ENCODE peak calls at places on chromosomes 6 and 20, in six cellular contexts. One of them, this sample, is unnamed.

GRCh38 chr20:18263723-18264122 is 24.6 kb upstream of the ZNF133 start:
- DNase-seq in neural crest cell: no peak
- DNase-seq in hepatocyte: peak; percentile 51
- DNase-seq in K562: no peak
- DNase-seq in heart left ventricle: no peak
- DNase-seq in CD4-positive, alpha-beta T cell: no peak
- DNase-seq in this sample: no peak

GRCh38 chr20:35264755-35265154 is 13.2 kb downstream of the MMP24OS start:
- DNase-seq in neural crest cell: no peak
- DNase-seq in CD4-positive, alpha-beta T cell: no peak
- DNase-seq in K562: no peak
- DNase-seq in hepatocyte: peak; percentile 63
- DNase-seq in heart left ventricle: no peak
- DNase-seq in this sample: no peak

GRCh38 chr20:36279776-36280175 is 26.4 kb upstream of the DLGAP4 start:
- DNase-seq in K562: no peak
- DNase-seq in CD4-positive, alpha-beta T cell: no peak
- DNase-seq in hepatocyte: no peak
- DNase-seq in heart left ventricle: no peak
- DNase-seq in neural crest cell: no peak
- DNase-seq in this sample: no peak

GRCh38 chr6:135191508-135192255 is 10.6 kb downstream of the MYB start:
- DNase-seq in CD4-positive, alpha-beta T cell: no peak
- DNase-seq in neural crest cell: no peak
- DNase-seq in K562: peak; percentile 39
- DNase-seq in hepatocyte: no peak
- DNase-seq in heart left ventricle: no peak
- DNase-seq in this sample: no peak

GRCh38 chr6:138493413-138493812 is 5.9 kb downstream of the NHSL1 start:
- DNase-seq in neural crest cell: no peak
- DNase-seq in hepatocyte: peak; percentile 26
- DNase-seq in CD4-positive, alpha-beta T cell: no peak
- DNase-seq in K562: no peak
- DNase-seq in heart left ventricle: no peak
- DNase-seq in this sample: peak; percentile 64

GRCh38 chr6:7479801-7480266 is 61.6 kb upstream of the DSP start:
- DNase-seq in heart left ventricle: no peak
- DNase-seq in neural crest cell: no peak
- DNase-seq in hepatocyte: peak; percentile 70
- DNase-seq in K562: no peak
- DNase-seq in CD4-positive, alpha-beta T cell: no peak
- DNase-seq in this sample: peak; percentile 77

GRCh38 chr6:13672904-13673303 is 38.7 kb downstream of the RANBP9 start:
- DNase-seq in CD4-positive, alpha-beta T cell: no peak
- DNase-seq in heart left ventricle: no peak
- DNase-seq in neural crest cell: no peak
- DNase-seq in hepatocyte: no peak
- DNase-seq in K562: no peak
- DNase-seq in this sample: no peak

GRCh38 chr20:59775221-59776055 is 158.0 kb downstream of the SYCP2 start:
- DNase-seq in hepatocyte: no peak
- DNase-seq in K562: no peak
- DNase-seq in heart left ventricle: no peak
- DNase-seq in neural crest cell: no peak
- DNase-seq in CD4-positive, alpha-beta T cell: no peak
- DNase-seq in this sample: no peak

GRCh38 chr6:131923356-131923755 is 27.8 kb downstream of the CCN2 start:
- DNase-seq in neural crest cell: peak; percentile 59
- DNase-seq in hepatocyte: peak; percentile 78
- DNase-seq in heart left ventricle: peak; percentile 32
- DNase-seq in K562: peak; percentile 58
- DNase-seq in CD4-positive, alpha-beta T cell: no peak
- DNase-seq in this sample: peak; percentile 41

GRCh38 chr6:169190970-169191369 is 62.7 kb downstream of the THBS2 start:
- DNase-seq in heart left ventricle: no peak
- DNase-seq in CD4-positive, alpha-beta T cell: no peak
- DNase-seq in K562: no peak
- DNase-seq in neural crest cell: no peak
- DNase-seq in hepatocyte: no peak
- DNase-seq in this sample: no peak

GRCh38 chr6:158646023-158646888 is 1.7 kb upstream of the DYNLT1 start:
- DNase-seq in hepatocyte: peak; percentile 54
- DNase-seq in heart left ventricle: no peak
- DNase-seq in CD4-positive, alpha-beta T cell: no peak
- DNase-seq in neural crest cell: no peak
- DNase-seq in K562: no peak
- DNase-seq in this sample: no peak

GRCh38 chr6:53546256-53546655 is 1.4 kb upstream of the GCLC start:
- DNase-seq in neural crest cell: no peak
- DNase-seq in hepatocyte: no peak
- DNase-seq in K562: no peak
- DNase-seq in heart left ventricle: no peak
- DNase-seq in CD4-positive, alpha-beta T cell: no peak
- DNase-seq in this sample: peak; percentile 50

GRCh38 chr6:139981810-139982550 is 607.5 kb upstream of the CITED2 start:
- DNase-seq in hepatocyte: peak; percentile 66
- DNase-seq in heart left ventricle: no peak
- DNase-seq in CD4-positive, alpha-beta T cell: no peak
- DNase-seq in neural crest cell: peak; percentile 23
- DNase-seq in K562: no peak
- DNase-seq in this sample: peak; percentile 61

GRCh38 chr6:15079288-15079817 is 166.5 kb upstream of the JARID2 start:
- DNase-seq in CD4-positive, alpha-beta T cell: no peak
- DNase-seq in neural crest cell: no peak
- DNase-seq in K562: peak; percentile 48
- DNase-seq in hepatocyte: peak; percentile 31
- DNase-seq in heart left ventricle: no peak
- DNase-seq in this sample: no peak

GRCh38 chr20:33936651-33937050 is 57.1 kb upstream of the RALY start:
- DNase-seq in CD4-positive, alpha-beta T cell: no peak
- DNase-seq in heart left ventricle: no peak
- DNase-seq in neural crest cell: no peak
- DNase-seq in hepatocyte: no peak
- DNase-seq in K562: no peak
- DNase-seq in this sample: no peak

GRCh38 chr20:51183443-51183842 is 160.5 kb upstream of the KCNG1 start:
- DNase-seq in CD4-positive, alpha-beta T cell: no peak
- DNase-seq in K562: no peak
- DNase-seq in heart left ventricle: no peak
- DNase-seq in neural crest cell: no peak
- DNase-seq in hepatocyte: no peak
- DNase-seq in this sample: peak; percentile 62

GRCh38 chr6:444653-445275 is 53.2 kb downstream of the IRF4 start:
- DNase-seq in K562: no peak
- DNase-seq in neural crest cell: no peak
- DNase-seq in CD4-positive, alpha-beta T cell: peak; percentile 45
- DNase-seq in heart left ventricle: no peak
- DNase-seq in hepatocyte: no peak
- DNase-seq in this sample: no peak

GRCh38 chr6:1797801-1798200 is 188.1 kb downstream of the FOXC1 start:
- DNase-seq in CD4-positive, alpha-beta T cell: no peak
- DNase-seq in K562: no peak
- DNase-seq in heart left ventricle: no peak
- DNase-seq in neural crest cell: no peak
- DNase-seq in hepatocyte: no peak
- DNase-seq in this sample: peak; percentile 18

GRCh38 chr20:57458400-57459160 is 66.4 kb downstream of the CTCFL start:
- DNase-seq in K562: no peak
- DNase-seq in neural crest cell: no peak
- DNase-seq in heart left ventricle: no peak
- DNase-seq in CD4-positive, alpha-beta T cell: no peak
- DNase-seq in hepatocyte: peak; percentile 23
- DNase-seq in this sample: peak; percentile 69

GRCh38 chr6:111477481-111477938 is 5.5 kb downstream of the REV3L start:
- DNase-seq in neural crest cell: no peak
- DNase-seq in heart left ventricle: no peak
- DNase-seq in CD4-positive, alpha-beta T cell: no peak
- DNase-seq in hepatocyte: no peak
- DNase-seq in K562: no peak
- DNase-seq in this sample: no peak

GRCh38 chr6:136959471-136959891 is 37.4 kb downstream of the SLC35D3 start:
- DNase-seq in heart left ventricle: no peak
- DNase-seq in hepatocyte: peak; percentile 74
- DNase-seq in CD4-positive, alpha-beta T cell: no peak
- DNase-seq in neural crest cell: no peak
- DNase-seq in K562: no peak
- DNase-seq in this sample: no peak

GRCh38 chr20:20743511-20744169 is 31.2 kb upstream of the RALGAPA2 start:
- DNase-seq in hepatocyte: peak; percentile 56
- DNase-seq in heart left ventricle: peak; percentile 65
- DNase-seq in neural crest cell: peak; percentile 27
- DNase-seq in K562: no peak
- DNase-seq in CD4-positive, alpha-beta T cell: no peak
- DNase-seq in this sample: no peak

GRCh38 chr20:32823737-32824588 is 4.2 kb downstream of the MAPRE1 start:
- DNase-seq in neural crest cell: no peak
- DNase-seq in CD4-positive, alpha-beta T cell: no peak
- DNase-seq in heart left ventricle: no peak
- DNase-seq in hepatocyte: no peak
- DNase-seq in K562: no peak
- DNase-seq in this sample: peak; percentile 67

GRCh38 chr6:36727491-36728021 is 29.9 kb downstream of the RAB44 start:
- DNase-seq in hepatocyte: no peak
- DNase-seq in neural crest cell: no peak
- DNase-seq in heart left ventricle: no peak
- DNase-seq in K562: no peak
- DNase-seq in CD4-positive, alpha-beta T cell: no peak
- DNase-seq in this sample: peak; percentile 69

GRCh38 chr6:31350551-31350950 is 6.4 kb downstream of the HLA-B start:
- DNase-seq in K562: no peak
- DNase-seq in hepatocyte: no peak
- DNase-seq in neural crest cell: no peak
- DNase-seq in CD4-positive, alpha-beta T cell: no peak
- DNase-seq in heart left ventricle: no peak
- DNase-seq in this sample: no peak

DNA sequence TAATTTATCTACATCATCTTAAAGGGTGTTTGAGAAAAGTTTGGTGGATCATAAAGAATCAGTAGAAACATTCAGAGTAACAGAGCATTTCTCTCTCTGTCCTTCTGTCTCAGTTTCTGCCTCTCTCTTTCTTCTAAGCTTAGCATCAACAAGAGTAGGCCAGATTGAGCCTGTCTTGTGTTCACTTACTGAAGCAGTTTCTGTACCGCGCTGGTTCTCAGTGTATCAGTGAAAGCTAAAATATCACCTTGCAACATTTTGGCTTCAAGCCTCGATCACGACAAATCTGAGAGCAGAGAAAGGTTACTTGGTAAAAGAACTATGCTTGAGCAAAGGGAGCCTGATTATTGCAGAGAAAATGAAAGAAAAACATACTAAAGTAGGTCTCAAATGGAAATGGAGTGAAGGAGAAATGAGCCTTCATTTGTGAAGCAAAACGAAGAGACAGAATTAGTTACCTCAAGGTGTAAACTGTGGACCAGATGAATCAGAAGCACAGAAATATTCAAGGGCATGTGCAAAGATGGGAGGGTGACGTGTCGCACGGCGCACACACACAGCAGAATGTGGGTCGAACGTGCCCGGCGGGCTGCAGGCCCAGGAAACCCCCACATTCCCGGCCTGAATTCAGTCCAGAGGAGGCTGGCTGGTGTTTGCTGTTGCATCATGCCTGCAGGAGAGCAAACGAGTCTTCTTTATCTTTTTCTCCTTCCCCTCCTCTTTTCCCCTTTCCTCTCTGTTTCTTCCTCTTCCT is 509.3 kb downstream of the QKI start:
- DNase-seq in neural crest cell: no peak
- DNase-seq in K562: no peak
- DNase-seq in heart left ventricle: no peak
- DNase-seq in hepatocyte: no peak
- DNase-seq in CD4-positive, alpha-beta T cell: no peak
- DNase-seq in this sample: no peak
- TF ChIP-seq CTCF in neural crest cell: no peak
- TF ChIP-seq CTCF in K562: no peak
- TF ChIP-seq CTCF in heart left ventricle: no peak
- TF ChIP-seq CTCF in hepatocyte: no peak
- TF ChIP-seq CTCF in CD4-positive, alpha-beta T cell: no peak
- TF ChIP-seq CTCF in this sample: no peak

GRCh38 chr6:35080821-35081425 is 60.2 kb downstream of the TCP11 start:
- DNase-seq in heart left ventricle: no peak
- DNase-seq in K562: no peak
- DNase-seq in neural crest cell: no peak
- DNase-seq in hepatocyte: no peak
- DNase-seq in CD4-positive, alpha-beta T cell: no peak
- DNase-seq in this sample: no peak
- TF ChIP-seq CTCF in heart left ventricle: no peak
- TF ChIP-seq CTCF in K562: no peak
- TF ChIP-seq CTCF in neural crest cell: no peak
- TF ChIP-seq CTCF in hepatocyte: no peak
- TF ChIP-seq CTCF in CD4-positive, alpha-beta T cell: no peak
- TF ChIP-seq CTCF in this sample: no peak

GRCh38 chr6:91079939-91080338 is 493.1 kb upstream of the MAP3K7 start:
- DNase-seq in heart left ventricle: no peak
- DNase-seq in neural crest cell: no peak
- DNase-seq in CD4-positive, alpha-beta T cell: no peak
- DNase-seq in K562: no peak
- DNase-seq in hepatocyte: peak; percentile 17
- DNase-seq in this sample: no peak

GRCh38 chr6:91083226-91083625 is 496.4 kb upstream of the MAP3K7 start:
- DNase-seq in CD4-positive, alpha-beta T cell: no peak
- DNase-seq in heart left ventricle: no peak
- DNase-seq in hepatocyte: no peak
- DNase-seq in neural crest cell: no peak
- DNase-seq in K562: no peak
- DNase-seq in this sample: peak; percentile 33

GRCh38 chr6:91082311-91082803 is 495.5 kb upstream of the MAP3K7 start:
- DNase-seq in heart left ventricle: no peak
- DNase-seq in K562: no peak
- DNase-seq in neural crest cell: no peak
- DNase-seq in hepatocyte: no peak
- DNase-seq in CD4-positive, alpha-beta T cell: no peak
- DNase-seq in this sample: no peak

DNA sequence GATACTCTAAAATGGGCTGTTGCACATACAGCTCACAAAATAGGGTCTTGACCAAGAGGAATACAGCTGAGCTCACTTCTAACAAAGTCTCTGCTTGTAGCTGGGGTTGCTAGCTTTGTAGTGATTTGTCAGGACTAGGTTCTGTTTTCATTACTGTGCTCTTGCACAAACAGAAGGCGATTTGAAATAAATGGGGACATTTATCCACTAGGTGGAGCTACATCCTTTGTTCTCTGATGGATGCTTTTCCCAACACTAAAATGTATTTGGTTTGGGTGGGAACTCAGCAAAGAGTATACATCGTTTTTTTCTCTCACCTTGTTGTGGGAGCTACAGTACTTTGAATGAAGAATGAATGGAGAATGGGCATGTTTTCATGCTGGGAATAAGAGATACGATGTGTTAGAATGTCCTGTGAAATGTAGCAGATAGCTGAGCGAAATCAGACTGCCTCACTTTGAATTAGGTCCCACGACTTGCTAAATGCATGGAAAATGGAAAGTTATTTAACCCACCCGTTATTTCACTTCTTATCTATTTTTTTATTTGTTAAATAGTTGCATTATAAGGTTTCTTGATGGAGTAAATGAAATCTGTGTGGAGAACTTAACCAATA is 494.7 kb upstream of the MAP3K7 start:
- DNase-seq in CD4-positive, alpha-beta T cell: no peak
- DNase-seq in K562: peak; percentile 31
- DNase-seq in hepatocyte: peak; percentile 79
- DNase-seq in heart left ventricle: no peak
- DNase-seq in neural crest cell: peak; percentile 29
- DNase-seq in this sample: peak; percentile 48
- TF ChIP-seq CTCF in CD4-positive, alpha-beta T cell: peak; percentile 58
- TF ChIP-seq CTCF in K562: peak; percentile 58
- TF ChIP-seq CTCF in hepatocyte: peak; percentile 81
- TF ChIP-seq CTCF in heart left ventricle: peak; percentile 69
- TF ChIP-seq CTCF in neural crest cell: peak; percentile 87
- TF ChIP-seq CTCF in this sample: peak; percentile 67

GRCh38 chr20:44734938-44735337 is 10.7 kb upstream of the KCNK15 start:
- DNase-seq in heart left ventricle: no peak
- DNase-seq in hepatocyte: peak; percentile 38
- DNase-seq in K562: peak; percentile 33
- DNase-seq in neural crest cell: no peak
- DNase-seq in CD4-positive, alpha-beta T cell: no peak
- DNase-seq in this sample: peak; percentile 87
- TF ChIP-seq CTCF in heart left ventricle: no peak
- TF ChIP-seq CTCF in hepatocyte: no peak
- TF ChIP-seq CTCF in K562: no peak
- TF ChIP-seq CTCF in neural crest cell: no peak
- TF ChIP-seq CTCF in CD4-positive, alpha-beta T cell: no peak
- TF ChIP-seq CTCF in this sample: peak; percentile 52